ENCODE peak calls at places on chromosomes 2 and 18, in five cellular contexts. R is left ventricle myocardium inferior, Q is ascending aorta, K is heart right ventricle, M is uterus. Z is an unnamed sample.

GRCh38 chr2:36459725-36460137 is 104.2 kb downstream of the CRIM1 start:
- DNase-seq in Q (no peak), M (no peak), K (peak; percentile 40), R (no peak), Z (no peak)

GRCh38 chr18:41875094-41875780 is 79.8 kb upstream of the PIK3C3 start:
- DNase-seq in Q (no peak), K (no peak), R (no peak), M (no peak), Z (no peak)

GRCh38 chr2:177606636-177607035 is 214.1 kb downstream of the AGPS start:
- DNase-seq in M (no peak), K (no peak), Q (no peak), R (no peak), Z (no peak)

GRCh38 chr18:68840554-68841263 is 42.8 kb downstream of the CCDC102B start:
- DNase-seq in Q (no peak), M (peak; percentile 35), K (peak; percentile 32), R (no peak), Z (no peak)

GRCh38 chr2:160220545-160221009 is 20.5 kb upstream of the ITGB6 start:
- DNase-seq in Q (no peak), M (no peak), R (no peak), K (no peak), Z (no peak)

GRCh38 chr2:215606219-215606618 is 170.4 kb upstream of the FN1 start:
- DNase-seq in R (no peak), M (no peak), Q (no peak), K (no peak), Z (no peak)

GRCh38 chr2:152497481-152498052 is 162.6 kb downstream of the FMNL2 start:
- DNase-seq in K (peak; percentile 13), M (no peak), Q (no peak), R (no peak), Z (no peak)

GRCh38 chr2:233117811-233118480 is 57.8 kb downstream of the INPP5D start:
- DNase-seq in R (no peak), K (no peak), M (no peak), Q (no peak), Z (no peak)

GRCh38 chr2:119407430-119408220 is 24.0 kb upstream of the TMEM37 start:
- DNase-seq in M (no peak), R (no peak), K (peak; percentile 61), Q (no peak), Z (no peak)

GRCh38 chr2:133255363-133255762 is 312.9 kb downstream of the NCKAP5 start:
- DNase-seq in Q (no peak), R (no peak), M (no peak), K (no peak), Z (no peak)

GRCh38 chr2:8303322-8303832 is 378.5 kb upstream of the ID2 start:
- DNase-seq in R (peak; percentile 66), M (peak; percentile 49), K (peak; percentile 37), Q (peak; percentile 51), Z (peak; percentile 70)

GRCh38 chr18:9446839-9447238 is 28.5 kb upstream of the RALBP1 start:
- DNase-seq in Q (no peak), R (no peak), M (no peak), K (no peak), Z (no peak)

GRCh38 chr2:85215074-85216050 is 82.2 kb downstream of the TCF7L1 start:
- DNase-seq in M (peak; percentile 38), Q (no peak), K (no peak), R (no peak), Z (no peak)

GRCh38 chr2:157830696-157831570 is 45.2 kb downstream of the ACVR1 start:
- DNase-seq in Q (no peak), R (no peak), K (no peak), M (peak; percentile 68), Z (no peak)

GRCh38 chr2:240182001-240182400 is 41.5 kb upstream of the OTOS start:
- DNase-seq in Q (no peak), M (no peak), K (no peak), R (no peak), Z (no peak)

GRCh38 chr18:75478996-75479870 is 51.7 kb upstream of the SMIM21 start:
- DNase-seq in K (no peak), R (no peak), Q (no peak), M (no peak), Z (no peak)

GRCh38 chr2:54499666-54500065 is 43.5 kb downstream of the SPTBN1 start:
- DNase-seq in R (no peak), K (peak; percentile 81), M (peak; percentile 65), Q (no peak), Z (no peak)

GRCh38 chr2:220280741-220281140 is 653.3 kb downstream of the SLC4A3 start:
- DNase-seq in R (no peak), M (no peak), K (no peak), Q (no peak), Z (no peak)

GRCh38 chr2:47373747-47374146 is 29.2 kb upstream of the MSH2 start:
- DNase-seq in Q (no peak), R (no peak), M (no peak), K (no peak), Z (no peak)
- TF ChIP-seq CTCF in Q (no peak), R (peak; percentile 27), M (no peak), K (no peak), Z (no peak)

GRCh38 chr2:30655660-30656059 is 151.6 kb downstream of the CAPN13 start:
- DNase-seq in Q (no peak), R (no peak), M (no peak), K (no peak), Z (no peak)
- TF ChIP-seq CTCF in Q (no peak), R (no peak), M (no peak), K (no peak), Z (no peak)

GRCh38 chr18:23468753-23469459 is 15.8 kb downstream of the RIOK3 start:
- DNase-seq in K (no peak), Q (no peak), M (no peak), R (no peak), Z (peak; percentile 70)
- TF ChIP-seq CTCF in K (no peak), Q (no peak), M (no peak), R (no peak), Z (no peak)

GRCh38 chr2:231720971-231721640 is 12.8 kb downstream of the PTMA start:
- DNase-seq in R (no peak), Q (no peak), K (no peak), M (no peak), Z (no peak)
- TF ChIP-seq CTCF in R (no peak), Q (no peak), K (no peak), M (no peak), Z (no peak)

GRCh38 chr2:42328148-42328833 is 32.7 kb downstream of the COX7A2L start:
- DNase-seq in R (no peak), K (no peak), M (no peak), Q (no peak), Z (no peak)
- TF ChIP-seq CTCF in R (peak; percentile 58), K (peak; percentile 50), M (peak; percentile 48), Q (peak; percentile 50), Z (peak; percentile 69)

GRCh38 chr2:169871994-169872393 is 44.7 kb downstream of the UBR3 start:
- DNase-seq in M (no peak), R (no peak), Q (no peak), K (no peak), Z (no peak)

DNA sequence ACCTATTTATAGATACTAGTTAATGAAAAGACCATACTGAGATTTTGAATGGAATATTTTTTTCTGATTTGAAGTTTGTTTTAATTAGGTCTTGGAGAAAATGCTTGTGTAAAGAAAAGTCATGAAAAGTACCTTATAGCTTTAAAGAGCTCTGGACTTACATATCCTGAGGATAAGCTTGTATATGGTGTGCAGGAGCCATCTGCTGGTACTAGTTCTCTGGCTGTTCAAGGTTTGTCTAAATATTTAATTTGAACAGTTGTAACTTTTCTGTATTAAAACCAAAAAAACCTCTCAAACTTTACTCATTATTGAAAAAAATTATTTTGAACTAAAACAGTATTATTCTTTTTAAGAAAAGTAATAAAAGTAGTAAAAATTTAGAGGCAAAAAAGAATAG is 50.2 kb downstream of the UBR3 start:
- DNase-seq in Q (no peak), M (no peak), K (no peak), R (no peak), Z (no peak)
- TF ChIP-seq CTCF in Q (peak; percentile 20), M (no peak), K (peak; percentile 39), R (peak; percentile 60), Z (peak; percentile 48)

GRCh38 chr2:203097735-203098134 is 83.1 kb downstream of the NBEAL1 start:
- DNase-seq in M (no peak), R (no peak), K (no peak), Q (no peak), Z (no peak)
- TF ChIP-seq CTCF in M (no peak), R (peak; percentile 46), K (peak; percentile 25), Q (peak; percentile 20), Z (peak; percentile 38)

GRCh38 chr2:46352621-46353020 is 55.4 kb downstream of the EPAS1 start:
- DNase-seq in R (peak; percentile 42), M (peak; percentile 52), Q (no peak), K (peak; percentile 72), Z (no peak)
- TF ChIP-seq CTCF in R (peak; percentile 69), M (peak; percentile 34), Q (peak; percentile 43), K (peak; percentile 51), Z (no peak)